ENCODE peak calls at places on chromosomes 7 and 10, in four cellular contexts. H is IMR-90, U is K562, X is GM12878. Q is an unnamed sample.
A peak's percentile ranks its signal among the peaks of the same experiment; 100 is the strongest.

GRCh38 chr7:491292-491957 is 28.2 kb downstream of the PDGFA start:
- DNase-seq in X (no peak), H (no peak), U (no peak), Q (no peak)

GRCh38 chr7:14507617-14508016 is 394.9 kb downstream of the DGKB start:
- DNase-seq in H (no peak), U (no peak), X (no peak), Q (no peak)

GRCh38 chr7:13829914-13830603 is 159.4 kb downstream of the ETV1 start:
- DNase-seq in X (no peak), U (no peak), H (peak; percentile 91), Q (peak; percentile 47)

GRCh38 chr10:89516149-89516832 is 19.1 kb downstream of the SLC16A12 start:
- DNase-seq in H (peak; percentile 98), X (no peak), U (no peak), Q (no peak)

GRCh38 chr10:31147220-31147608 is 115.5 kb upstream of the ZNF438 start:
- DNase-seq in U (no peak), X (no peak), H (peak; percentile 89), Q (peak; percentile 30)

GRCh38 chr7:88665892-88666514 is 93.5 kb upstream of the ZNF804B start:
- DNase-seq in X (no peak), U (peak; percentile 19), H (no peak), Q (no peak)

GRCh38 chr7:48708635-48709034 is 215.7 kb upstream of the CDC14C start:
- DNase-seq in H (no peak), U (no peak), X (no peak), Q (no peak)

GRCh38 chr7:117435475-117436043 is 8.3 kb upstream of the ASZ1 start:
- DNase-seq in H (no peak), X (peak; percentile 73), U (no peak), Q (no peak)

GRCh38 chr10:86969421-86970041 is 1.2 kb downstream of the ADIRF start:
- DNase-seq in U (no peak), X (no peak), H (peak; percentile 57), Q (peak; percentile 56)

GRCh38 chr7:44561962-44562621 is 11.6 kb downstream of the DDX56 start:
- DNase-seq in U (peak; percentile 75), X (no peak), H (peak; percentile 54), Q (no peak)

GRCh38 chr10:59865101-59865500 is 41.3 kb downstream of the CCDC6 start:
- DNase-seq in H (peak; percentile 18), U (peak; percentile 55), X (no peak), Q (no peak)

GRCh38 chr7:134826105-134826504 is 46.7 kb downstream of the CALD1 start:
- DNase-seq in X (no peak), H (peak; percentile 91), U (no peak), Q (no peak)
- TF ChIP-seq FOS in X (no peak), H (peak; percentile 11), U (no peak), Q (no peak)

GRCh38 chr10:96047004-96047649 is 3.7 kb downstream of the CCNJ start:
- DNase-seq in U (no peak), H (no peak), X (no peak), Q (peak; percentile 49)

GRCh38 chr10:96046546-96046945 is 3.2 kb downstream of the CCNJ start:
- DNase-seq in U (no peak), X (no peak), H (no peak), Q (peak; percentile 36)

GRCh38 chr10:96043895-96044580 is 655 bp downstream of the CCNJ start:
- DNase-seq in H (peak; percentile 45), X (no peak), U (peak; percentile 62), Q (peak; percentile 50)

GRCh38 chr10:96043157-96043894 is at the start of gene CCNJ:
- DNase-seq in H (peak; percentile 87), X (peak; percentile 39), U (peak; percentile 97), Q (peak; percentile 91)

DNA sequence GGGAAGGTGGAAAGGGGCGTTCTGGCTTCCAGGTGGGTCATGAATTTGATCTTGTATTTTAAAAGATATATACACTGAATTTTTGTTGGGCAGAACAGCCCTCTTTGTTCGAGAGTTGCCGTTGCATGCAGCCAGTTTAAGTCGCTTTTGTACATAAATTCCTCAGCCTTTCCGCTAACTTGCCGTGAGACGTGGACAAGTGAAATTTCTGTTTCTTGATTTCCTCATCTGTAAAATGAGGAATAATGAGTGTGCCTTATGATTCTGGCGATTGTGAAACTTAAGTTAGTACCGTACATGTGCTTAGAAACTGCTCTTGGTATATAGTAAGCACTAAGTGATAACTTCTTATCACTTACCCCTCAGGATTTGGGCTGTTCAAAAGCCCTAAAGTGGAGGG is 1.3 kb downstream of the CCNJ start:
- DNase-seq in H (peak; percentile 70), U (no peak), X (no peak), Q (peak; percentile 54)
- TF ChIP-seq POLR2A in H (no peak), U (no peak), X (no peak), Q (no peak)

DNA sequence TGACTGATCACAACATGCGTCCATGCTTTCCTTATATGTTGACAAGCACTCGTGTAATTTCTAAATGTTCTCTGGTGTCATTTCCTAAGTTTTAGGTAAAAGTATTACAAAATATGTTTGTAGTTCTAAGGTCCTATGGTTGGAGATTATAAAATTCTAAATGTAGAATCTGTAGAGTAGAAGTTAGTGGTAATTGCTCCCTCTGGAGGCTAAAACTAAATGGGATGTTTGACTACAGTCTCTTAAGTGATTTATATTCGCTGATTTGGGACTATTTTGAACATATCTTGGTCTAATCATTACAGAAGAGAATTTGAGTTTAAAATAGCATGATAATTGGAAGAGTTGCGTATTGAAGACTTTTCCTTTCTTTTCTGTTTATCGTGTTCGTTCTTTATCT is 74.1 kb downstream of the ZMYND11 start:
- DNase-seq in H (peak; percentile 37), U (no peak), X (no peak), Q (peak; percentile 40)
- TF ChIP-seq CTCF in H (peak; percentile 39), U (no peak), X (no peak), Q (peak; percentile 17)

GRCh38 chr10:72263613-72264241 is 10.0 kb upstream of the DDIT4 start:
- DNase-seq in H (no peak), U (no peak), X (no peak), Q (no peak)
- TF ChIP-seq FOS in H (no peak), U (no peak), X (no peak), Q (no peak)

GRCh38 chr7:87003872-87004798 is 55.3 kb downstream of the ELAPOR2 start:
- DNase-seq in H (no peak), X (no peak), U (peak; percentile 65), Q (peak; percentile 30)
- TF ChIP-seq POLR2A in H (no peak), X (no peak), U (no peak), Q (no peak)

DNA sequence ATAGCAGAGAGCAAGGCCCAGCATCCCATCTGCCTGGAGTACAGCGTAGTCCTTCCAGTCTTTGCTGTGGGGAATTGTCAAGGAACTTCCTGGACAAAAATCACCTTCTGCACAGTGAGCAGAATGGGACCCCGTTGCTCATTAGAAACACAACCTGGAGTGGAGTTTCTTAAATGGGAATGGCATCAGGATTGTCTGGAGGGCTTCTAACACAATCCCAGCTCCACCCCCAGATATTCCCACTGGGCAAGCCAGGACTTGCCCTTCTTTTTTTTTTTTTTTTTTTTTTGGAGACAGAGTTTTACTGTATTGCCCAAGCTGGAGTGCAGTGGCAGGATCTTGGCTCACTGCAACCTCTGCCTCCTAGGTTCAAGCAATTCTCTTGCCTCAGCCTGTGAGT is 356.4 kb downstream of the GALNT17 start:
- DNase-seq in H (no peak), U (no peak), X (no peak), Q (no peak)
- TF ChIP-seq CTCF in H (no peak), U (no peak), X (no peak), Q (no peak)

DNA sequence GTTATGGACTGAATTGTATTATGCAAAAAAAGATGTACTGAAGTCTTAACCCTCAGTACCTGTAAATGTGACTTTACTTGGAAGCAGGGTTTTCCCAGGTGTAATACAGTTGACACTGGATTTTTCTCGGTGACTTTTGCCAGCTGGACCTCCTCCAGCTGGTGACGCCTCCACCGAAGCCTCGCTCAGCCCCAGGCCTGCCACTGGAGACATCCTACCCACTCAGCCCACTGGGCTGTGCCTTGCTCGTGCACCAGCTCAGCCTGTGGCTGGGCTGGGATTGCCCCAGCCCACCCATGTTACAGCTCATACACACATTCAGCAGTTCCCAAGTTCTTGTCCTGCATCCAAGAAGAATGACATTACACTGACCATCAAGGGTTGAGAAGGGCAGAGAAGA is 42.4 kb upstream of the GPR22 start:
- DNase-seq in U (no peak), X (no peak), H (no peak), Q (no peak)
- TF ChIP-seq FOS in U (no peak), X (no peak), H (no peak), Q (no peak)

GRCh38 chr10:11345224-11346054 is 266.0 kb downstream of the USP6NL start:
- DNase-seq in H (no peak), X (peak; percentile 27), U (no peak), Q (peak; percentile 61)

GRCh38 chr10:11344081-11344480 is 267.4 kb downstream of the USP6NL start:
- DNase-seq in X (no peak), U (no peak), H (no peak), Q (no peak)

GRCh38 chr10:11341253-11341652 is 270.2 kb downstream of the USP6NL start:
- DNase-seq in H (no peak), X (no peak), U (no peak), Q (no peak)

GRCh38 chr10:11339660-11340059 is 271.8 kb downstream of the USP6NL start:
- DNase-seq in H (no peak), X (no peak), U (no peak), Q (no peak)

DNA sequence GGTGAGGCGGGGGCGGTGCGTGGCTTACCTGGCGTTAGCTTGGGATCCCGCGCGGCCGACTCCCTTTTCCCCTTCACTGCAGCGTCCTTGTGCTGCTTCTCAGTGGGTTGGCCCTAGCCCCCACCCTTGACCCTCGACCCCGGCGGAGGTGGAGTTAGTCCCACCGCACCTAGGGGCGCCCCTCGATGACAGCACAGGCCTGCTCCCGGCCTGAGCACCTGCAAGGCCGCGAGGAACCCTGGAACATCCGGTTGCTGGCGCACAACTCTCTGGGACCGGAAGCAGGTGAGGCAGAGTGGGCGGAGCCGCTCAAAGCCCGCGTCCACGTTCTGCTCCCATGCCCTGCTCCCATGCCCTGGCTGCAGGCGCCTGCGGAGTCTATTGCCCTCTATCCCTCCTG is 266.9 kb downstream of the USP6NL start:
- DNase-seq in H (no peak), X (no peak), U (no peak), Q (no peak)
- TF ChIP-seq POLR2A in H (no peak), X (no peak), U (no peak), Q (no peak)

Q was measured in endothelial cell of umbilical vein.